ENCODE peak calls at places on chromosomes 3 and 15, in four cellular contexts. Q is PC-9, S is stomach, A is T1000. N is an unnamed sample.

GRCh38 chr3:134937256-134938023 is 142.4 kb downstream of the EPHB1 start:
- DNase-seq in Q (no peak), S (no peak), A (no peak), N (no peak)

GRCh38 chr3:6861331-6861988 is 545 bp downstream of the GRM7 start:
- DNase-seq in Q (no peak), S (no peak), A (peak), N (no peak)

GRCh38 chr3:12556723-12557471 is at the start of gene MKRN2:
- DNase-seq in Q (peak), S (peak), A (peak), N (peak)

GRCh38 chr15:66221126-66221525 is 32.4 kb downstream of the MEGF11 start:
- DNase-seq in Q (no peak), S (no peak), A (no peak), N (no peak)

GRCh38 chr3:192861972-192862371 is 55.7 kb downstream of the MB21D2 start:
- DNase-seq in Q (no peak), S (no peak), A (no peak), N (no peak)

GRCh38 chr3:180059351-180059750 is 22.6 kb upstream of the PEX5L start:
- DNase-seq in Q (no peak), S (no peak), A (no peak), N (no peak)

GRCh38 chr3:113166719-113167492 is 44.5 kb upstream of the BOC start:
- DNase-seq in Q (no peak), S (no peak), A (no peak), N (no peak)

GRCh38 chr3:186268616-186269448 is 93.2 kb downstream of the DGKG start:
- DNase-seq in Q (no peak), S (no peak), A (no peak), N (peak)

GRCh38 chr15:90364251-90364650 is 12.2 kb downstream of the ZNF774 start:
- DNase-seq in Q (peak), S (no peak), A (no peak), N (no peak)

GRCh38 chr3:33612641-33613040 is 105.4 kb downstream of the CLASP2 start:
- DNase-seq in Q (no peak), S (no peak), A (no peak), N (no peak)

GRCh38 chr3:52319921-52320595 is 3.9 kb downstream of the DNAH1 start:
- DNase-seq in Q (no peak), S (no peak), A (no peak), N (no peak)

GRCh38 chr3:24387000-24387399 is 107.7 kb downstream of the THRB start:
- DNase-seq in Q (no peak), S (no peak), A (no peak), N (no peak)

GRCh38 chr3:64489361-64490044 is 198.3 kb downstream of the ADAMTS9 start:
- DNase-seq in Q (no peak), S (peak), A (no peak), N (peak)

GRCh38 chr15:59332009-59332408 is 40.7 kb downstream of the MYO1E start:
- DNase-seq in Q (no peak), S (no peak), A (no peak), N (no peak)

GRCh38 chr3:101928890-101929289 is 79.6 kb downstream of the NFKBIZ start:
- DNase-seq in Q (peak), S (no peak), A (peak), N (peak)

GRCh38 chr15:95840004-95840403 is 490.5 kb upstream of the NR2F2 start:
- DNase-seq in Q (no peak), S (no peak), A (no peak), N (no peak)

GRCh38 chr3:72401005-72401404 is 447.2 kb downstream of the SHQ1 start:
- DNase-seq in Q (no peak), S (no peak), A (no peak), N (no peak)

GRCh38 chr3:98906230-98906629 is 4.7 kb upstream of the DCBLD2 start:
- DNase-seq in Q (no peak), S (no peak), A (no peak), N (no peak)

GRCh38 chr3:127443581-127444375 is 146.8 kb downstream of the TPRA1 start:
- DNase-seq in Q (no peak), S (peak), A (no peak), N (no peak)

N was measured in Calu3.